ENCODE peak calls at places on chromosome 21, in seven cellular contexts. F, S, D, B, W, C and E are unnamed samples.

GRCh38 chr21:42840411-42841155 is 38.8 kb downstream of the WDR4 start:
- DNase-seq in S (no peak), B (no peak), C (no peak), W (no peak), F (no peak), D (no peak), E (no peak)

GRCh38 chr21:44998086-44998620 is 58.3 kb downstream of the SLX9 start:
- DNase-seq in W (no peak), D (no peak), B (no peak), F (no peak), C (no peak), S (no peak), E (no peak)

GRCh38 chr21:36310016-36310415 is 10.0 kb upstream of the MORC3 start:
- DNase-seq in C (no peak), F (no peak), W (no peak), B (no peak), S (no peak), D (peak), E (no peak)

GRCh38 chr21:27545754-27546349 is 579.0 kb upstream of the ADAMTS5 start:
- DNase-seq in C (no peak), D (no peak), B (no peak), F (no peak), W (no peak), S (no peak), E (no peak)

GRCh38 chr21:41043008-41043407 is 125.0 kb upstream of the BACE2 start:
- DNase-seq in F (no peak), D (no peak), C (no peak), B (peak), W (no peak), S (no peak), E (no peak)

GRCh38 chr21:37842163-37842919 is 73.9 kb downstream of the KCNJ6 start:
- DNase-seq in C (no peak), F (no peak), D (no peak), B (no peak), S (no peak), W (no peak), E (no peak)

GRCh38 chr21:35565204-35565611 is 495.1 kb downstream of the SETD4 start:
- DNase-seq in W (no peak), F (peak), S (peak), B (no peak), D (no peak), C (no peak), E (no peak)

GRCh38 chr21:35559881-35560280 is 500.4 kb downstream of the SETD4 start:
- DNase-seq in C (no peak), S (peak), B (no peak), W (no peak), D (no peak), F (no peak), E (no peak)

GRCh38 chr21:42171091-42172053 is 47.6 kb upstream of the ABCG1 start:
- DNase-seq in W (no peak), D (no peak), C (no peak), F (peak), S (no peak), B (no peak), E (peak)

GRCh38 chr21:39630827-39631226 is 18.1 kb downstream of the B3GALT5 start:
- DNase-seq in C (no peak), B (peak), S (no peak), D (no peak), F (no peak), W (no peak), E (no peak)

GRCh38 chr21:17139696-17140095 is 373.1 kb upstream of the CXADR start:
- DNase-seq in C (no peak), D (no peak), W (no peak), B (peak), F (no peak), S (no peak), E (no peak)

GRCh38 chr21:41481191-41481590 is 26.8 kb downstream of the TMPRSS2 start:
- DNase-seq in W (no peak), C (no peak), F (no peak), S (peak), B (no peak), D (no peak), E (peak)

GRCh38 chr21:31092867-31093266 is 54.6 kb upstream of the KRTAP19-8 start:
- DNase-seq in D (no peak), W (no peak), C (no peak), F (no peak), B (no peak), S (no peak), E (no peak)

GRCh38 chr21:39048574-39048973 is 134.7 kb downstream of the PSMG1 start:
- DNase-seq in C (no peak), F (no peak), W (no peak), B (no peak), S (peak), D (no peak), E (peak)

GRCh38 chr21:34939673-34940321 is 109.3 kb downstream of the RUNX1 start:
- DNase-seq in D (no peak), S (no peak), W (no peak), F (no peak), B (no peak), C (no peak), E (no peak)

GRCh38 chr21:18725653-18726052 is 322.1 kb upstream of the TMPRSS15 start:
- DNase-seq in B (peak), C (no peak), S (no peak), F (no peak), D (no peak), W (no peak), E (peak)

GRCh38 chr21:32064511-32064910 is 191.7 kb downstream of the HUNK start:
- DNase-seq in C (no peak), W (no peak), B (no peak), S (no peak), F (no peak), D (no peak), E (no peak)

GRCh38 chr21:16419188-16419874 is 689.5 kb downstream of the USP25 start:
- DNase-seq in W (no peak), C (peak), B (no peak), F (peak), S (peak), D (no peak), E (peak)

GRCh38 chr21:29335720-29336119 is 37.0 kb downstream of the BACH1 start:
- DNase-seq in W (no peak), S (peak), D (no peak), B (no peak), F (no peak), C (no peak), E (peak)

GRCh38 chr21:24545807-24546361 is 1061.4 kb downstream of the MRPL39 start:
- DNase-seq in B (no peak), S (no peak), F (no peak), C (no peak), D (no peak), W (no peak), E (no peak)

GRCh38 chr21:18409579-18409978 is 6.0 kb upstream of the TMPRSS15 start:
- DNase-seq in F (no peak), D (no peak), C (no peak), B (no peak), S (no peak), W (no peak), E (no peak)

GRCh38 chr21:38879912-38880577 is 74.3 kb downstream of the ETS2 start:
- DNase-seq in W (no peak), B (no peak), C (no peak), D (no peak), S (no peak), F (no peak), E (no peak)

GRCh38 chr21:36499578-36500471 is 19.9 kb upstream of the CLDN14 start:
- DNase-seq in F (no peak), S (peak), C (peak), W (no peak), B (no peak), D (no peak), E (peak)

GRCh38 chr21:15060776-15061175 is 4.0 kb downstream of the NRIP1 start:
- DNase-seq in C (no peak), W (no peak), D (no peak), F (no peak), S (no peak), B (no peak), E (peak)

GRCh38 chr21:18443085-18443484 is 39.5 kb upstream of the TMPRSS15 start:
- DNase-seq in C (peak), B (no peak), D (no peak), W (no peak), S (no peak), F (no peak), E (no peak)

GRCh38 chr21:45818276-45818903 is 163.2 kb upstream of the COL6A1 start:
- DNase-seq in S (peak), F (peak), B (peak), D (peak), C (no peak), W (no peak), E (peak)

GRCh38 chr21:35360870-35361570 is 311.9 kb upstream of the RUNX1 start:
- DNase-seq in C (no peak), S (no peak), D (no peak), F (no peak), B (no peak), W (no peak), E (no peak)

GRCh38 chr21:46191257-46191685 is 7.0 kb upstream of the SPATC1L start:
- DNase-seq in C (no peak), D (peak), F (peak), B (no peak), S (peak), W (no peak), E (peak)

GRCh38 chr21:28391938-28392337 is 600.7 kb downstream of the LTN1 start:
- DNase-seq in W (no peak), B (no peak), D (no peak), C (no peak), F (no peak), S (no peak), E (no peak)

GRCh38 chr21:42668193-42668592 is 14.8 kb downstream of the PDE9A start:
- DNase-seq in C (no peak), W (no peak), F (no peak), S (no peak), B (no peak), D (no peak), E (no peak)

GRCh38 chr21:25887646-25888321 is 153.0 kb downstream of the GABPA start:
- DNase-seq in W (no peak), C (no peak), B (peak), D (no peak), F (peak), S (no peak), E (no peak)

GRCh38 chr21:35225573-35225972 is 176.5 kb upstream of the RUNX1 start:
- DNase-seq in S (no peak), W (no peak), C (no peak), D (no peak), F (no peak), B (no peak), E (no peak)

GRCh38 chr21:42837421-42838211 is 41.7 kb downstream of the WDR4 start:
- DNase-seq in B (no peak), F (no peak), D (peak), W (no peak), S (no peak), C (no peak), E (no peak)

GRCh38 chr21:18252686-18253085 is 8.1 kb downstream of the CHODL start:
- DNase-seq in D (no peak), W (no peak), S (no peak), B (no peak), C (no peak), F (no peak), E (no peak)

GRCh38 chr21:14403681-14404318 is 20.9 kb upstream of the HSPA13 start:
- DNase-seq in C (peak), D (no peak), B (peak), F (peak), W (no peak), S (peak), E (peak)

GRCh38 chr21:41885341-41886024 is 6.3 kb upstream of the PRDM15 start:
- DNase-seq in B (no peak), S (no peak), C (no peak), W (no peak), D (no peak), F (no peak), E (no peak)

GRCh38 chr21:42583992-42584641 is 69.3 kb upstream of the PDE9A start:
- DNase-seq in S (no peak), D (no peak), W (no peak), C (no peak), F (no peak), B (no peak), E (no peak)